ENCODE peak calls at places on chromosome 1, in five cellular contexts. One of them, this sample, is unnamed.

GRCh38 chr1:240491156-240491555 is 120.8 kb downstream of the GREM2 start:
- DNase-seq in colonic mucosa: no peak
- DNase-seq in hepatocyte: no peak
- DNase-seq in heart right ventricle: no peak
- DNase-seq in gastrocnemius medialis: no peak
- DNase-seq in this sample: peak; percentile 59

GRCh38 chr1:53049574-53049967 is 12.4 kb upstream of the PODN start:
- DNase-seq in hepatocyte: no peak
- DNase-seq in heart right ventricle: no peak
- DNase-seq in colonic mucosa: no peak
- DNase-seq in gastrocnemius medialis: no peak
- DNase-seq in this sample: no peak

GRCh38 chr1:173496757-173497323 is 19.7 kb downstream of the PRDX6 start:
- DNase-seq in colonic mucosa: no peak
- DNase-seq in hepatocyte: peak; percentile 12
- DNase-seq in gastrocnemius medialis: no peak
- DNase-seq in heart right ventricle: no peak
- DNase-seq in this sample: no peak

GRCh38 chr1:21586926-21587601 is 77.8 kb downstream of the ALPL start:
- DNase-seq in colonic mucosa: no peak
- DNase-seq in gastrocnemius medialis: no peak
- DNase-seq in hepatocyte: peak; percentile 88
- DNase-seq in heart right ventricle: peak; percentile 52
- DNase-seq in this sample: peak; percentile 85

GRCh38 chr1:87612966-87613365 is 284.3 kb downstream of the LMO4 start:
- DNase-seq in hepatocyte: peak; percentile 20
- DNase-seq in heart right ventricle: no peak
- DNase-seq in colonic mucosa: no peak
- DNase-seq in gastrocnemius medialis: no peak
- DNase-seq in this sample: no peak

GRCh38 chr1:54278941-54279422 is 79.0 kb downstream of the MRPL37 start:
- DNase-seq in heart right ventricle: no peak
- DNase-seq in colonic mucosa: no peak
- DNase-seq in hepatocyte: no peak
- DNase-seq in gastrocnemius medialis: no peak
- DNase-seq in this sample: no peak

GRCh38 chr1:197367631-197368030 is 99.6 kb downstream of the CRB1 start:
- DNase-seq in heart right ventricle: no peak
- DNase-seq in gastrocnemius medialis: no peak
- DNase-seq in colonic mucosa: no peak
- DNase-seq in hepatocyte: no peak
- DNase-seq in this sample: no peak

GRCh38 chr1:196059210-196059609 is 549.0 kb downstream of the KCNT2 start:
- DNase-seq in hepatocyte: no peak
- DNase-seq in heart right ventricle: no peak
- DNase-seq in colonic mucosa: no peak
- DNase-seq in gastrocnemius medialis: no peak
- DNase-seq in this sample: no peak

GRCh38 chr1:1041092-1041503 is 21.2 kb downstream of the AGRN start:
- DNase-seq in gastrocnemius medialis: no peak
- DNase-seq in colonic mucosa: no peak
- DNase-seq in heart right ventricle: no peak
- DNase-seq in hepatocyte: no peak
- DNase-seq in this sample: peak; percentile 90

GRCh38 chr1:18553388-18553787 is 72.7 kb downstream of the KLHDC7A start:
- DNase-seq in hepatocyte: no peak
- DNase-seq in gastrocnemius medialis: no peak
- DNase-seq in colonic mucosa: no peak
- DNase-seq in heart right ventricle: no peak
- DNase-seq in this sample: no peak

GRCh38 chr1:227885648-227886502 is 61.9 kb downstream of the WNT9A start:
- DNase-seq in heart right ventricle: peak; percentile 73
- DNase-seq in hepatocyte: peak; percentile 39
- DNase-seq in colonic mucosa: peak; percentile 46
- DNase-seq in gastrocnemius medialis: peak; percentile 54
- DNase-seq in this sample: peak; percentile 57

GRCh38 chr1:205274041-205274691 is 46.4 kb downstream of the TMCC2 start:
- DNase-seq in colonic mucosa: no peak
- DNase-seq in hepatocyte: no peak
- DNase-seq in heart right ventricle: no peak
- DNase-seq in gastrocnemius medialis: no peak
- DNase-seq in this sample: peak; percentile 78

GRCh38 chr1:205275133-205275532 is 46.4 kb downstream of the NUAK2 start:
- DNase-seq in gastrocnemius medialis: peak; percentile 39
- DNase-seq in hepatocyte: no peak
- DNase-seq in colonic mucosa: peak; percentile 70
- DNase-seq in heart right ventricle: no peak
- DNase-seq in this sample: no peak

GRCh38 chr1:205275916-205276315 is 45.6 kb downstream of the NUAK2 start:
- DNase-seq in gastrocnemius medialis: no peak
- DNase-seq in colonic mucosa: no peak
- DNase-seq in hepatocyte: no peak
- DNase-seq in heart right ventricle: no peak
- DNase-seq in this sample: no peak

GRCh38 chr1:205273551-205273982 is 45.8 kb downstream of the TMCC2 start:
- DNase-seq in hepatocyte: peak; percentile 92
- DNase-seq in gastrocnemius medialis: peak; percentile 79
- DNase-seq in colonic mucosa: peak; percentile 90
- DNase-seq in heart right ventricle: peak; percentile 82
- DNase-seq in this sample: peak; percentile 97

GRCh38 chr1:205276334-205277065 is 45.0 kb downstream of the NUAK2 start:
- DNase-seq in hepatocyte: no peak
- DNase-seq in colonic mucosa: no peak
- DNase-seq in gastrocnemius medialis: no peak
- DNase-seq in heart right ventricle: no peak
- DNase-seq in this sample: no peak
- H3K4me1 ChIP-seq in hepatocyte: no peaks in the 10 kb centered on the region
- H3K4me1 ChIP-seq in colonic mucosa: peaks cover 8% of the 10 kb centered on the region
- H3K4me1 ChIP-seq in gastrocnemius medialis: peaks cover 7% of the 10 kb centered on the region
- H3K4me1 ChIP-seq in heart right ventricle: peaks cover 4% of the 10 kb centered on the region
- H3K4me1 ChIP-seq in this sample: peaks cover 3% of the 10 kb centered on the region

GRCh38 chr1:213989740-213990472 is 2.1 kb downstream of the PROX1 start:
- DNase-seq in heart right ventricle: no peak
- DNase-seq in hepatocyte: peak; percentile 37
- DNase-seq in colonic mucosa: peak; percentile 57
- DNase-seq in gastrocnemius medialis: peak; percentile 61
- DNase-seq in this sample: peak; percentile 61
- H3K4me3 ChIP-seq in heart right ventricle: peak overlapping the region; percentile 65
- H3K4me3 ChIP-seq in hepatocyte: peak overlapping the region; percentile 86
- H3K4me3 ChIP-seq in colonic mucosa: peak overlapping the region; percentile 43
- H3K4me3 ChIP-seq in gastrocnemius medialis: peak overlapping the region; percentile 80
- H3K4me3 ChIP-seq in this sample: peak overlapping the region; percentile 91

DNA sequence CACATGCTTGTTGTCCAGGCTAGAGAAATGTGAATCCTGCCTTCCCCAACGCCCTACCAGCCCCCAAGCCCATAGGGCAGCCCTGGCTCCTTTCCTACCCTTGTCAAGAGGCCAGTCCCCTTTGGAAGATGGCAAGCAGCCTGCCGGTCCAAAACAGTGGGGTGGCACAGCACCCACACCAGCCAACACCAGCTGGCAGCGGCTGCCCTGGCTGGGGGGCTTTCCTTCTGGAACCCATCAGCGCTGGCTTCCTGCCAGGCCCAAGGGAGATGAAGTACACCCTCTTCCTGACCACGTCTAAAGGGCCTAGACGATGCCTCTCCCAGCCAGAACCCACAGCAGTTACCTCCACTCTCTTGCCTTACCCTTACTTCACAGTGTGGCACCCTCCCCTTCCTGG is 24.2 kb downstream of the KCNN3 start:
- DNase-seq in colonic mucosa: no peak
- DNase-seq in heart right ventricle: peak; percentile 32
- DNase-seq in gastrocnemius medialis: peak; percentile 17
- DNase-seq in hepatocyte: no peak
- DNase-seq in this sample: no peak
- H3K4me1 ChIP-seq in colonic mucosa: no peaks in the 10 kb centered on the region
- H3K4me1 ChIP-seq in heart right ventricle: peaks cover 46% of the 10 kb centered on the region
- H3K4me1 ChIP-seq in gastrocnemius medialis: peaks cover 36% of the 10 kb centered on the region
- H3K4me1 ChIP-seq in hepatocyte: peaks cover 28% of the 10 kb centered on the region
- H3K4me1 ChIP-seq in this sample: peaks cover 4% of the 10 kb centered on the region

GRCh38 chr1:193602705-193603104 is 416.3 kb upstream of the B3GALT2 start:
- DNase-seq in heart right ventricle: no peak
- DNase-seq in hepatocyte: no peak
- DNase-seq in colonic mucosa: no peak
- DNase-seq in gastrocnemius medialis: no peak
- DNase-seq in this sample: no peak
- H3K4me3 ChIP-seq in heart right ventricle: no peak overlapping the region
- H3K4me3 ChIP-seq in hepatocyte: no peak overlapping the region
- H3K4me3 ChIP-seq in colonic mucosa: no peak overlapping the region
- H3K4me3 ChIP-seq in gastrocnemius medialis: no peak overlapping the region
- H3K4me3 ChIP-seq in this sample: no peak overlapping the region

DNA sequence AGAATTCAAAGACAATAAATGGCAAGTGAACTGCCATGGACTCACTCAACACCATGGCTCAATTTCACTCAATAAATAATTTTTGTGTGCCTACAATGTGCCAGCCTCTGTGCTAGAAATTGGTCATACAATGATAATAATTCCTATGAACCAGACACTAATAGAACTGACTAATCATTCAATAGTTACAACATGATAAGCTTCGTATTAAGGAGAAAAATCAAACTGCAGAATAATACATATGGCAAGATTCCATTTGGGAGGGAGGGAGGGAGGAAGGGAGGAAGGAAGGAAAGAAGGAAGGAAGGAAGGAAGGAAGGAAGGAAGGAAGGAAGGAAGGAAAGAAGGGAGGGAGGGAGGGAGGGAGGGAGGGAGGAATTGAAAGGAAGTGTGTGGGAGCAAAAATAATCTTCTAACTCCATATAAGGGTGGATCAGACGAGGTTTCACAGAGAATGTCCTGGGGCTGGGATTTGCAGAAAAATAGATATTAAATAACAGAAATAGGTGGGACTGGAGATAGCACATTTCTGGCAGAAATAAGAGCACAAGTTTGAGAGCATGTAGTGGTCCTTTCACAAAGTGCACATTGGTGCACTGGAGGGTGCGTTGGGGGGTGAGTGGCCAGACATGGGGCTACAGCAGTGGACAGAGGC is 52.9 kb downstream of the JAK1 start:
- DNase-seq in gastrocnemius medialis: no peak
- DNase-seq in hepatocyte: no peak
- DNase-seq in heart right ventricle: no peak
- DNase-seq in colonic mucosa: no peak
- DNase-seq in this sample: no peak
- H3K4me1 ChIP-seq in gastrocnemius medialis: peaks cover 77% of the 10 kb centered on the region
- H3K4me1 ChIP-seq in hepatocyte: peaks cover 40% of the 10 kb centered on the region
- H3K4me1 ChIP-seq in heart right ventricle: peaks cover 85% of the 10 kb centered on the region
- H3K4me1 ChIP-seq in colonic mucosa: peaks cover 8% of the 10 kb centered on the region
- H3K4me1 ChIP-seq in this sample: peaks cover 9% of the 10 kb centered on the region

DNA sequence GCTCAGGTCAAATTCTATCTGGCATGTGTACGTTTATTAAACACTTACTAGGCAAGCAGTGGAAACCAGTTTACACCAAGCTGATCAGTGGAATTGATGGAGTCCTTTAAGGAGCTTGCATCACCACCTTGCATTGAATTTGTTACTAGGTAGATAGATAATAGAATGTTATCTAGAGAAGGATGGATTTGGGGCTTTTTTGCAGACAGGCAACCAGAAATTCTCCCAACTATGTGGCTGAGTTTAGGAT is 44.9 kb downstream of the HHAT start:
- DNase-seq in colonic mucosa: no peak
- DNase-seq in gastrocnemius medialis: no peak
- DNase-seq in heart right ventricle: no peak
- DNase-seq in hepatocyte: no peak
- DNase-seq in this sample: peak; percentile 72
- H3K4me3 ChIP-seq in colonic mucosa: no peak overlapping the region
- H3K4me3 ChIP-seq in gastrocnemius medialis: no peak overlapping the region
- H3K4me3 ChIP-seq in heart right ventricle: no peak overlapping the region
- H3K4me3 ChIP-seq in hepatocyte: no peak overlapping the region
- H3K4me3 ChIP-seq in this sample: no peak overlapping the region

DNA sequence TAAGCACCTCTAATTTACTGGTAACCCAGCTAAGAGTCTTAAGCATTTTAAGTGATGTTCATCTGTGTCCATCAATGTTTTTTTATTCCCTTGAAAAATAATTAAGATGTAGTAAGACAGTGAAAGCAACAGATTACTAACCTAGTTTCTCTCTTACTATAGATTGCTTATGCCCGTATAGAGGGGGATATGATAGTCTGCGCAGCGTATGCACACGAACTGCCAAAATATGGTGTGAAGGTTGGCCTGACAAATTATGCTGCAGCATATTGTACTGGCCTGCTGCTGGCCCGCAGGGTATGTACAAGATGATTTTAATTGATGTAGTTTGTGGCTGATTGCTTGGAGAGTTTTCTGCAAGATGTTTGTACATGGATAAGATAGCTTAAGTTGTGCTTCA is 2.8 kb downstream of the RPL5 start:
- DNase-seq in hepatocyte: no peak
- DNase-seq in colonic mucosa: no peak
- DNase-seq in gastrocnemius medialis: no peak
- DNase-seq in heart right ventricle: no peak
- DNase-seq in this sample: no peak
- H3K4me1 ChIP-seq in hepatocyte: peaks cover 21% of the 10 kb centered on the region
- H3K4me1 ChIP-seq in colonic mucosa: peaks cover 10% of the 10 kb centered on the region
- H3K4me1 ChIP-seq in gastrocnemius medialis: peaks cover 40% of the 10 kb centered on the region
- H3K4me1 ChIP-seq in heart right ventricle: peaks cover 68% of the 10 kb centered on the region
- H3K4me1 ChIP-seq in this sample: peaks cover 4% of the 10 kb centered on the region

DNA sequence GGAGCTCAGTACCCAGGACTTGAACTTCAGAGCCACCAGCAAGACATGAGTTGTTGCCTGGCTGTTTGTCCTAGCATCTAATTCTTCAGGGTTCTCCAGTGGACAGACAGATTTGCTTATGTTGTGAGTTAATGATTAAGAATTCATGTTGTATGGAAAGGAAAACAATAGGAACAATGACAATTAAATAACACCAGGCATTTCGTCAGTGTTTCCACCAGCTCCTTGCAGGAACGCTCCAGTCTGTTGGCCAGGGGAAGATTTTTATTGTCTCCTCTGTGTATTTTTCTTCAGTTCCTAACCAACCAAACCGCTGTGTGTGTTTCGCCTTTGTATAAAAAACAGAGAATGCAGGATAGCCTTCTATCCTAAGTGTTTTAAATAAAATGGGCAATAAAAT is 64.4 kb upstream of the PTGFR start:
- DNase-seq in gastrocnemius medialis: no peak
- DNase-seq in hepatocyte: peak; percentile 10
- DNase-seq in heart right ventricle: no peak
- DNase-seq in colonic mucosa: no peak
- DNase-seq in this sample: no peak
- H3K4me3 ChIP-seq in gastrocnemius medialis: no peak overlapping the region
- H3K4me3 ChIP-seq in hepatocyte: no peak overlapping the region
- H3K4me3 ChIP-seq in heart right ventricle: no peak overlapping the region
- H3K4me3 ChIP-seq in colonic mucosa: no peak overlapping the region
- H3K4me3 ChIP-seq in this sample: no peak overlapping the region

This sample was measured in endodermal cell.